ENCODE peak calls at places on chromosomes 6 and 20, in six cellular contexts. A, C, V, W, S and B are unnamed samples. For H3K4me1, the result is how much of the 10 kb centered on the place peaks cover.

GRCh38 chr20:58542411-58543095 is 27.4 kb upstream of the APCDD1L start:
- DNase-seq in A (no peak), C (no peak), V (no peak), W (peak), S (peak), B (no peak)

GRCh38 chr6:112620832-112621569 is 273.9 kb downstream of the RFPL4B start:
- DNase-seq in A (no peak), C (peak), V (no peak), W (no peak), S (no peak), B (no peak)

GRCh38 chr20:39474829-39475228 is 512.7 kb downstream of the DHX35 start:
- DNase-seq in A (no peak), C (peak), V (no peak), W (no peak), S (no peak), B (no peak)

GRCh38 chr6:111230351-111231077 is 143.2 kb downstream of the SLC16A10 start:
- DNase-seq in A (no peak), C (no peak), V (no peak), W (no peak), S (no peak), B (no peak)

GRCh38 chr6:45654673-45655072 is 276.9 kb upstream of the SUPT3H start:
- DNase-seq in A (no peak), C (no peak), V (no peak), W (no peak), S (no peak), B (no peak)

GRCh38 chr6:111606620-111607115 is 990 bp upstream of the TRAF3IP2 start:
- DNase-seq in A (no peak), C (no peak), V (no peak), W (no peak), S (no peak), B (no peak)

GRCh38 chr20:62504323-62504722 is 28.5 kb upstream of the GATA5 start:
- DNase-seq in A (no peak), C (no peak), V (no peak), W (no peak), S (no peak), B (no peak)

GRCh38 chr20:44780226-44780625 is 30.1 kb downstream of the RIMS4 start:
- DNase-seq in A (no peak), C (peak), V (no peak), W (peak), S (no peak), B (no peak)

GRCh38 chr6:91243436-91243835 is 656.6 kb upstream of the MAP3K7 start:
- DNase-seq in A (no peak), C (no peak), V (no peak), W (no peak), S (no peak), B (no peak)

GRCh38 chr6:5763407-5763806 is 243.3 kb downstream of the NRN1 start:
- DNase-seq in A (no peak), C (no peak), V (no peak), W (no peak), S (no peak), B (no peak)

GRCh38 chr6:21596379-21597242 is 3.1 kb downstream of the SOX4 start:
- DNase-seq in A (peak), C (peak), V (peak), W (peak), S (peak), B (peak)

GRCh38 chr6:2546941-2547716 is 203.6 kb downstream of the MYLK4 start:
- DNase-seq in A (no peak), C (no peak), V (no peak), W (no peak), S (no peak), B (no peak)

GRCh38 chr20:45157977-45158376 is 16.7 kb upstream of the PI3 start:
- DNase-seq in A (no peak), C (peak), V (no peak), W (no peak), S (no peak), B (no peak)

GRCh38 chr6:49514571-49515484 is 15.1 kb downstream of the GLYATL3 start:
- DNase-seq in A (no peak), C (no peak), V (no peak), W (no peak), S (no peak), B (no peak)

GRCh38 chr6:145648149-145648548 is 87.2 kb downstream of the EPM2A start:
- DNase-seq in A (no peak), C (no peak), V (no peak), W (no peak), S (no peak), B (no peak)

GRCh38 chr6:54112171-54112650 is 968 bp downstream of the MLIP start:
- DNase-seq in A (no peak), C (peak), V (no peak), W (no peak), S (no peak), B (no peak)

GRCh38 chr6:131159578-131159977 is 24.3 kb downstream of the AKAP7 start:
- DNase-seq in A (no peak), C (no peak), V (no peak), W (no peak), S (no peak), B (no peak)

GRCh38 chr20:64049060-64049886 is at the start of gene SOX18:
- DNase-seq in A (no peak), C (peak), V (no peak), W (no peak), S (no peak), B (no peak)

GRCh38 chr6:33410711-33411631 is at the start of gene PHF1:
- DNase-seq in A (peak), C (peak), V (no peak), W (peak), S (no peak), B (no peak)

GRCh38 chr20:36975085-36975829 is 23.7 kb upstream of the SAMHD1 start:
- DNase-seq in A (no peak), C (no peak), V (no peak), W (no peak), S (peak), B (no peak)

GRCh38 chr20:5080384-5080877 is 39.3 kb downstream of the PCNA start:
- DNase-seq in A (peak), C (no peak), V (peak), W (peak), S (peak), B (peak)
- H3K27ac ChIP-seq in A (peak), C (no peak), V (peak), W (no peak), S (peak), B (no peak)

DNA sequence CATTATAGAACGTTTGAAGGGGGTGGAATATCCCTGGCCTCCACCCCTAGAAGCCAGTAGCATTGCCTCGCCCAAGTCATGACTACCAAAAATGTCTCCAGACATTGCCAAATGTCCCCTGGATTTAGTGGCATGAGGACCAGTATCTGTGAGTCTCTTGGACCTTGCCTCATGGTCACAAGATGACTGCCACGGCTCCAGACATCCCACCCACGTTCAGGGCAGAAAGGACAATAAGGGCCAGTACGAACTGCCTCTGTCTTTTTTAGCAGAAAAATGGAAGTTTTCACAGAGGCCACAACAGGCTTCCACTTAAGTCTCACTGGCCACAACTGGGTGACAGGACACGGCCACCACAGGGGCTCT is 5.4 kb downstream of the RBM38 start:
- DNase-seq in A (no peak), C (no peak), V (no peak), W (no peak), S (no peak), B (peak)
- H3K4me1 ChIP-seq in A (half or more), C (under half), V (half or more), W (under half), S (half or more), B (under half)

GRCh38 chr20:50689864-50690263 is 1.5 kb downstream of the RIPOR3 start:
- DNase-seq in A (no peak), C (peak), V (no peak), W (peak), S (peak), B (no peak)
- H3K27ac ChIP-seq in A (no peak), C (peak), V (no peak), W (peak), S (peak), B (no peak)

GRCh38 chr20:370151-370600 is 10.4 kb upstream of the TRIB3 start:
- DNase-seq in A (no peak), C (no peak), V (peak), W (no peak), S (no peak), B (no peak)

GRCh38 chr20:367486-367887 is 13.1 kb upstream of the TRIB3 start:
- DNase-seq in A (no peak), C (no peak), V (no peak), W (no peak), S (no peak), B (no peak)

GRCh38 chr20:366719-367485 is 13.7 kb upstream of the TRIB3 start:
- DNase-seq in A (no peak), C (no peak), V (no peak), W (no peak), S (no peak), B (no peak)

GRCh38 chr20:370977-371754 is 9.4 kb upstream of the TRIB3 start:
- DNase-seq in A (no peak), C (no peak), V (no peak), W (no peak), S (no peak), B (no peak)

DNA sequence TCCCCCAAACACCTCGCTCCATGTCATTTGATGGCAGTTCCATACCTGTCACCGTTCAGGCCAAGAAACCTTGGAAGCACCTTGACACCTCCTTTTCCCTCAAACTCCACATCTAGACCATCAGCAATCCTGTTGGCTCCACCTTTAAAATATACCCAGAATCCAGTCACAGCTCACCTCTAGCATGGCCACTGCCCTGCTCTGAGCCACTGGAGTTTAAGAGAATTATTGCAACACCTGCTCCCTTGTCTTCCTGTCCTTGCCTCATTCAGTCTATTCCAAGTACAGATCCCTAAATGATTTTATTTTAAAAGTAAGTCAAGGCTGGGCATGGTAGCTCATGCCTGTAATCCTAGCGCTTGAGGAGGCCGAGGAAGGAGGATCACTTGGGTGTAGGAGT is 11.6 kb upstream of the TRIB3 start:
- DNase-seq in A (no peak), C (no peak), V (no peak), W (no peak), S (no peak), B (no peak)
- H3K4me1 ChIP-seq in A (half or more), C (under half), V (under half), W (half or more), S (under half), B (under half)

GRCh38 chr6:135532559-135532958 is 35.0 kb upstream of the AHI1 start:
- DNase-seq in A (no peak), C (no peak), V (no peak), W (no peak), S (no peak), B (no peak)
- H3K27ac ChIP-seq in A (no peak), C (no peak), V (no peak), W (no peak), S (no peak), B (no peak)

GRCh38 chr6:36115412-36115811 is 14.9 kb upstream of the MAPK13 start:
- DNase-seq in A (no peak), C (no peak), V (no peak), W (no peak), S (peak), B (no peak)

GRCh38 chr6:36116066-36116465 is 14.2 kb upstream of the MAPK13 start:
- DNase-seq in A (no peak), C (no peak), V (no peak), W (no peak), S (no peak), B (no peak)

GRCh38 chr6:36117639-36118549 is 12.4 kb upstream of the MAPK13 start:
- DNase-seq in A (no peak), C (no peak), V (no peak), W (no peak), S (no peak), B (no peak)

GRCh38 chr6:36116943-36117342 is 13.4 kb upstream of the MAPK13 start:
- DNase-seq in A (no peak), C (no peak), V (no peak), W (no peak), S (peak), B (no peak)

DNA sequence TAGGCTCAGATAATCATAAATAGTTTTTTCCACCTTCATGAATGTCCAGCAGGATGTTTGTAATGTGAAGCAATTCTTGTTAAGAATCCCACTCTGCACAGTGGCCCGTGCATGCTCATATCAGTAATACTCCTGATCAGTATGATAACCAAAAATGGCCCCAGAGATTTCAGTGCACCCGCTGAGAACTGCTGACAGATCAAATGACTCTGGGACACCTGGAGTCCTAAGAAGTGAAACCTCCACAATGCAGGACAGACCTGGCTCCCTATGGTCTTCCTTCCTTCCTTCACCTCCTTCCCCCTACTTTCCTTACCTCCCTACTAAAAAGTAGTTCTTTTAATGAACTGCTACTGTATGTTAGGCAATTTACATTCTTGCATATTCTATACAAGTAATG is 13.8 kb upstream of the MAPK13 start:
- DNase-seq in A (no peak), C (no peak), V (no peak), W (no peak), S (peak), B (no peak)
- H3K4me1 ChIP-seq in A (half or more), C (under half), V (under half), W (under half), S (under half), B (under half)

GRCh38 chr20:43584448-43585138 is 6.1 kb upstream of the IFT52 start:
- DNase-seq in A (no peak), C (no peak), V (peak), W (no peak), S (no peak), B (no peak)
- H3K27ac ChIP-seq in A (peak), C (no peak), V (peak), W (peak), S (no peak), B (no peak)